ENCODE peak calls at places on chromosomes 4 and X, in six cellular contexts. One of them, this sample, is unnamed.

GRCh38 chr4:110196206-110196870 is 2.1 kb downstream of the ELOVL6 start:
- DNase-seq in K562: peak; percentile 72
- DNase-seq in Panc1: no peak
- DNase-seq in suprapubic skin: no peak
- DNase-seq in lung: peak; percentile 53
- DNase-seq in hepatocyte: peak; percentile 74
- DNase-seq in this sample: no peak

GRCh38 chr4:41256131-41256739 is 493 bp upstream of the UCHL1 start:
- DNase-seq in K562: no peak
- DNase-seq in Panc1: no peak
- DNase-seq in suprapubic skin: no peak
- DNase-seq in lung: no peak
- DNase-seq in hepatocyte: no peak
- DNase-seq in this sample: no peak

GRCh38 chr4:142126890-142127497 is 490.6 kb downstream of the IL15 start:
- DNase-seq in K562: peak; percentile 13
- DNase-seq in Panc1: peak; percentile 51
- DNase-seq in suprapubic skin: no peak
- DNase-seq in lung: peak; percentile 52
- DNase-seq in hepatocyte: peak; percentile 75
- DNase-seq in this sample: peak; percentile 35

GRCh38 chr4:185194924-185195632 is 8.7 kb downstream of the CFAP97 start:
- DNase-seq in K562: no peak
- DNase-seq in Panc1: no peak
- DNase-seq in suprapubic skin: no peak
- DNase-seq in lung: no peak
- DNase-seq in hepatocyte: no peak
- DNase-seq in this sample: no peak

GRCh38 chrX:103248553-103248952 is 6.4 kb downstream of the TCEAL8 start:
- DNase-seq in K562: peak; percentile 34
- DNase-seq in Panc1: no peak
- DNase-seq in suprapubic skin: no peak
- DNase-seq in lung: no peak
- DNase-seq in hepatocyte: no peak
- DNase-seq in this sample: no peak

GRCh38 chrX:132488092-132488749 is 617 bp downstream of the MBNL3 start:
- DNase-seq in K562: no peak
- DNase-seq in Panc1: no peak
- DNase-seq in suprapubic skin: no peak
- DNase-seq in lung: no peak
- DNase-seq in hepatocyte: no peak
- DNase-seq in this sample: no peak

GRCh38 chr4:153131478-153132069 is 72.7 kb upstream of the TRIM2 start:
- DNase-seq in K562: no peak
- DNase-seq in Panc1: no peak
- DNase-seq in suprapubic skin: no peak
- DNase-seq in lung: no peak
- DNase-seq in hepatocyte: no peak
- DNase-seq in this sample: no peak

GRCh38 chrX:21723097-21723496 is 34.8 kb downstream of the SMPX start:
- DNase-seq in K562: no peak
- DNase-seq in Panc1: no peak
- DNase-seq in suprapubic skin: no peak
- DNase-seq in lung: no peak
- DNase-seq in hepatocyte: peak; percentile 14
- DNase-seq in this sample: no peak

GRCh38 chr4:138047290-138047689 is 194.9 kb downstream of the SLC7A11 start:
- DNase-seq in K562: no peak
- DNase-seq in Panc1: no peak
- DNase-seq in suprapubic skin: no peak
- DNase-seq in lung: no peak
- DNase-seq in hepatocyte: no peak
- DNase-seq in this sample: no peak

GRCh38 chrX:104270212-104270611 is 15.5 kb upstream of the ESX1 start:
- DNase-seq in K562: no peak
- DNase-seq in Panc1: no peak
- DNase-seq in suprapubic skin: no peak
- DNase-seq in lung: no peak
- DNase-seq in hepatocyte: no peak
- DNase-seq in this sample: no peak
- H3K27ac ChIP-seq in K562: no peak overlapping the region
- H3K27ac ChIP-seq in Panc1: no peak overlapping the region
- H3K27ac ChIP-seq in suprapubic skin: no peak overlapping the region
- H3K27ac ChIP-seq in lung: no peak overlapping the region
- H3K27ac ChIP-seq in hepatocyte: no peak overlapping the region
- H3K27ac ChIP-seq in this sample: no peak overlapping the region

GRCh38 chrX:56932653-56933339 is 62.5 kb downstream of the SPIN3 start:
- DNase-seq in K562: no peak
- DNase-seq in Panc1: no peak
- DNase-seq in suprapubic skin: no peak
- DNase-seq in lung: no peak
- DNase-seq in hepatocyte: no peak
- DNase-seq in this sample: no peak
- H3K9me3 ChIP-seq in K562: no peaks in the 10 kb centered on the region
- H3K9me3 ChIP-seq in Panc1: no peaks in the 10 kb centered on the region
- H3K9me3 ChIP-seq in suprapubic skin: no peaks in the 10 kb centered on the region
- H3K9me3 ChIP-seq in lung: no peaks in the 10 kb centered on the region
- H3K9me3 ChIP-seq in hepatocyte: peaks cover 5% of the 10 kb centered on the region
- H3K9me3 ChIP-seq in this sample: no peaks in the 10 kb centered on the region

GRCh38 chr4:175414602-175415001 is 397.5 kb downstream of the GPM6A start:
- DNase-seq in K562: no peak
- DNase-seq in Panc1: no peak
- DNase-seq in suprapubic skin: no peak
- DNase-seq in lung: no peak
- DNase-seq in hepatocyte: no peak
- DNase-seq in this sample: no peak
- H3K27ac ChIP-seq in K562: no peak overlapping the region
- H3K27ac ChIP-seq in Panc1: no peak overlapping the region
- H3K27ac ChIP-seq in suprapubic skin: no peak overlapping the region
- H3K27ac ChIP-seq in lung: no peak overlapping the region
- H3K27ac ChIP-seq in hepatocyte: no peak overlapping the region
- H3K27ac ChIP-seq in this sample: no peak overlapping the region

GRCh38 chr4:107888237-107888636 is 43.1 kb upstream of the CYP2U1 start:
- DNase-seq in K562: no peak
- DNase-seq in Panc1: no peak
- DNase-seq in suprapubic skin: no peak
- DNase-seq in lung: no peak
- DNase-seq in hepatocyte: no peak
- DNase-seq in this sample: no peak
- H3K9me3 ChIP-seq in K562: no peaks in the 10 kb centered on the region
- H3K9me3 ChIP-seq in Panc1: peaks cover 8% of the 10 kb centered on the region
- H3K9me3 ChIP-seq in suprapubic skin: no peaks in the 10 kb centered on the region
- H3K9me3 ChIP-seq in lung: no peaks in the 10 kb centered on the region
- H3K9me3 ChIP-seq in hepatocyte: peaks cover 19% of the 10 kb centered on the region
- H3K9me3 ChIP-seq in this sample: peaks cover 1% of the 10 kb centered on the region

DNA sequence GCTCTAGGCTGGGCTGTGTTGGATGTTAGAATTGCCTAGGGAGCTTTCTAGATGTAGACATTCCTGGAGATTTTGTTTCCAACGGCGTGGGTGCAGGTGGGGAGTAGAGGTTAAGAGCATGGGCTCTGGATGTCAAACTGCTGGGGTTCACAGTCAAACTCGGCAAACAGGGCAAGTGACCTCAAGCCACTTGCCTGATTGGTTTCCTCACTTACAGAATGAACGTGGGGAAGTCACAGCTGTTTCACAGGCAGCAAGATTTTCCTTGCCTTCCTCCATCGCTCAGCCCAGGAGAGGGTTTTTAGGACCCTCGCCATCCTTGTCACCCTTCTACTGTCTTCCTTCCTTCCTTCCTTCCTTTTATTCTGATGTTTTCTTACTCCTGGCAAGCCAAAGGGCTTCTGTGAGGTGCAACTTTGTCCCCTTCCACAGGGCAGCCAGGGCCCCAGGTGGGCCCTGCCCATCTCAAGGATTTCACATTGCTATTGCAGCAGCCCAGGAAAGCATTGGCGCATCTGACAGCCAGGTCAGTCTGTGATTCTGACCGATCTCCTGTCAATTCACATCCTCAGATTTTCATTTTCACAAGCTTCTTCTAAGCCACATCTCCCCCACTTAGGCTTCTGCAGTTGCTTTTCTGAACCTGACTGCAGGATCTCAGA is 7.0 kb downstream of the RTL5 start:
- DNase-seq in K562: no peak
- DNase-seq in Panc1: no peak
- DNase-seq in suprapubic skin: no peak
- DNase-seq in lung: no peak
- DNase-seq in hepatocyte: no peak
- DNase-seq in this sample: no peak
- H3K27ac ChIP-seq in K562: no peak overlapping the region
- H3K27ac ChIP-seq in Panc1: no peak overlapping the region
- H3K27ac ChIP-seq in suprapubic skin: no peak overlapping the region
- H3K27ac ChIP-seq in lung: no peak overlapping the region
- H3K27ac ChIP-seq in hepatocyte: no peak overlapping the region
- H3K27ac ChIP-seq in this sample: no peak overlapping the region

DNA sequence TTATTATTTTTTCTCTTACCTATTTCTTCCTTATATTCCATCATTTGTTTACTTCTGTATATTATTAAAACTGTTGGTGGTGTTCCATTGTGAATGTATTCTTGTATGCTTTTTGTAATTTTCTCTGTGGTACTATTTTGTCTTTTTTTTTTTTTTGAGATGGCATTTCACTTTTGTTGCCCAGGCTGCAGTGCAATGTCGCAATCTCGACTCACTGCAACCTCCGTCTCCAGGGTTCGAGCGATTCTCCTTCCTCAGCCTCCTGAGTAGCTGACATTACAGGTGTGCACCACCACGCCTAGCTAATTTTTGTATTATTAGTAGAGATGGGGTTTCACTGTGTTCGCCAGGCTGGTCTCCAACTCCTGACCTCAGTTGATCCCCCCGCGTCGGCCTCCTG is 8.6 kb downstream of the KDM6A start:
- DNase-seq in K562: no peak
- DNase-seq in Panc1: no peak
- DNase-seq in suprapubic skin: no peak
- DNase-seq in lung: no peak
- DNase-seq in hepatocyte: no peak
- DNase-seq in this sample: no peak
- H3K9me3 ChIP-seq in K562: no peaks in the 10 kb centered on the region
- H3K9me3 ChIP-seq in Panc1: no peaks in the 10 kb centered on the region
- H3K9me3 ChIP-seq in suprapubic skin: no peaks in the 10 kb centered on the region
- H3K9me3 ChIP-seq in lung: no peaks in the 10 kb centered on the region
- H3K9me3 ChIP-seq in hepatocyte: no peaks in the 10 kb centered on the region
- H3K9me3 ChIP-seq in this sample: no peaks in the 10 kb centered on the region

GRCh38 chr4:95362066-95362465 is 186.7 kb downstream of the UNC5C start:
- DNase-seq in K562: no peak
- DNase-seq in Panc1: no peak
- DNase-seq in suprapubic skin: no peak
- DNase-seq in lung: no peak
- DNase-seq in hepatocyte: no peak
- DNase-seq in this sample: no peak
- H3K27ac ChIP-seq in K562: no peak overlapping the region
- H3K27ac ChIP-seq in Panc1: no peak overlapping the region
- H3K27ac ChIP-seq in suprapubic skin: no peak overlapping the region
- H3K27ac ChIP-seq in lung: no peak overlapping the region
- H3K27ac ChIP-seq in hepatocyte: no peak overlapping the region
- H3K27ac ChIP-seq in this sample: no peak overlapping the region

DNA sequence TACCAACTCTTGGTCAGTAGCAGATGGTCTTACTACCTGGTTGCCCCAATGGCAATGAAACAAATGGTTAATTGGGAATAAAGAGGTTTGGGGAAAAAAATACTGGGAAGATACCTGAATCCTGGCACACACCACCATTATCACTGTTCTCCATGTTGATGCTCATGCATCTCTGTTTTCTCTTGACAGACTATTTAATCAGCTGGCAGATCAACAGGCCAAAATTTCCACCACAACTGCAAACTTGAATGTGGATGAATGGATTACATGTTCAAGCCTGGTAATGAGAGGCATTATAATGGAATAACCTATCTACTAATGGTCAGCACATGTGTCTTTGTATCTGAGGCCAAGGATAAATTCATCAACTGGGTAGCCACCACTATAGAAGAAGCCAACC is 45.7 kb downstream of the ZNF721 start:
- DNase-seq in K562: no peak
- DNase-seq in Panc1: no peak
- DNase-seq in suprapubic skin: no peak
- DNase-seq in lung: no peak
- DNase-seq in hepatocyte: no peak
- DNase-seq in this sample: no peak
- H3K9me3 ChIP-seq in K562: peaks cover 47% of the 10 kb centered on the region
- H3K9me3 ChIP-seq in Panc1: peaks cover 64% of the 10 kb centered on the region
- H3K9me3 ChIP-seq in suprapubic skin: peaks cover 72% of the 10 kb centered on the region
- H3K9me3 ChIP-seq in lung: peaks cover 46% of the 10 kb centered on the region
- H3K9me3 ChIP-seq in hepatocyte: peaks cover 89% of the 10 kb centered on the region
- H3K9me3 ChIP-seq in this sample: peaks cover 3% of the 10 kb centered on the region

This sample was measured in iPS DF 6.9.